ENCODE peak calls at places on chromosomes 5 and 9, in seven cellular contexts. W is fibroblast of pulmonary artery, L is cardiac muscle cell, G is adrenal gland, S is BJ, N is astrocyte of the cerebellum, M is brain microvascular endothelial cell. J is an unnamed sample.

GRCh38 chr5:180352116-180352975 is 790 bp downstream of the GFPT2 start:
- DNase-seq in W (no peak), L (peak), G (peak), S (no peak), N (no peak), M (no peak), J (peak)

GRCh38 chr5:153031326-153031725 is 459.1 kb upstream of the GRIA1 start:
- DNase-seq in W (no peak), L (no peak), G (no peak), S (no peak), N (no peak), M (no peak), J (no peak)

GRCh38 chr5:180526265-180526664 is 32.1 kb downstream of the CNOT6 start:
- DNase-seq in W (no peak), L (no peak), G (no peak), S (no peak), N (no peak), M (no peak), J (no peak)

GRCh38 chr9:114429488-114429887 is 41.7 kb upstream of the AKNA start:
- DNase-seq in W (no peak), L (no peak), G (no peak), S (no peak), N (no peak), M (no peak), J (no peak)

GRCh38 chr5:118981783-118982182 is 6.6 kb downstream of the DTWD2 start:
- DNase-seq in W (no peak), L (no peak), G (no peak), S (no peak), N (no peak), M (no peak), J (no peak)

GRCh38 chr5:149439899-149440655 is 61.0 kb upstream of the IL17B start:
- DNase-seq in W (peak), L (no peak), G (no peak), S (no peak), N (no peak), M (no peak), J (no peak)

GRCh38 chr9:14909631-14910177 is 524 bp downstream of the FREM1 start:
- DNase-seq in W (no peak), L (no peak), G (no peak), S (no peak), N (no peak), M (no peak), J (no peak)

GRCh38 chr5:170337055-170337454 is 39.5 kb upstream of the LCP2 start:
- DNase-seq in W (no peak), L (no peak), G (no peak), S (no peak), N (no peak), M (no peak), J (no peak)

GRCh38 chr9:127086771-127087170 is 35.7 kb downstream of the ANGPTL2 start:
- DNase-seq in W (no peak), L (no peak), G (no peak), S (no peak), N (no peak), M (no peak), J (no peak)

GRCh38 chr9:121367651-121368510 is 2.2 kb downstream of the STOM start:
- DNase-seq in W (no peak), L (peak), G (no peak), S (peak), N (no peak), M (no peak), J (peak)

GRCh38 chr9:110919609-110920008 is 118.7 kb downstream of the LPAR1 start:
- DNase-seq in W (peak), L (peak), G (no peak), S (peak), N (no peak), M (peak), J (peak)

GRCh38 chr5:102932781-102933180 is 177.7 kb downstream of the PAM start:
- DNase-seq in W (peak), L (peak), G (no peak), S (no peak), N (no peak), M (no peak), J (no peak)

GRCh38 chr9:4080889-4081548 is 218.8 kb downstream of the GLIS3 start:
- DNase-seq in W (no peak), L (no peak), G (no peak), S (no peak), N (no peak), M (no peak), J (no peak)

GRCh38 chr9:99385215-99385614 is 163.1 kb downstream of the SEC61B start:
- DNase-seq in W (no peak), L (no peak), G (no peak), S (no peak), N (no peak), M (no peak), J (no peak)

GRCh38 chr5:110623875-110624274 is 102.6 kb downstream of the TMEM232 start:
- DNase-seq in W (peak), L (no peak), G (no peak), S (no peak), N (no peak), M (peak), J (peak)

GRCh38 chr9:21317956-21318923 is 13.1 kb upstream of the IFNA5 start:
- DNase-seq in W (peak), L (peak), G (peak), S (no peak), N (peak), M (peak), J (peak)

GRCh38 chr5:89441965-89442364 is 559.0 kb upstream of the MEF2C start:
- DNase-seq in W (no peak), L (no peak), G (no peak), S (no peak), N (no peak), M (no peak), J (no peak)

GRCh38 chr9:134365791-134366222 is 39.6 kb downstream of the RXRA start:
- DNase-seq in W (peak), L (peak), G (no peak), S (peak), N (no peak), M (no peak), J (peak)

GRCh38 chr9:35112257-35113020 is 3.2 kb downstream of the ATOSB start:
- DNase-seq in W (peak), L (peak), G (peak), S (no peak), N (no peak), M (peak), J (peak)
- H3K4me3 ChIP-seq in W (peak), L (no peak), G (no peak), S (peak), N (peak), M (peak), J (peak)

GRCh38 chr9:38392235-38393127 is at the start of gene ALDH1B1:
- DNase-seq in W (peak), L (peak), G (peak), S (peak), N (peak), M (peak), J (peak)
- TF ChIP-seq CTCF in W (peak), L (peak), G (no peak), S (peak), N (peak), M (peak), J (peak)

GRCh38 chr5:6583049-6583880 is 49.6 kb downstream of the NSUN2 start:
- DNase-seq in W (peak), L (peak), G (no peak), S (no peak), N (no peak), M (no peak), J (no peak)
- H3K4me3 ChIP-seq in W (peak), L (peak), G (peak), S (peak), N (peak), M (peak), J (peak)

DNA sequence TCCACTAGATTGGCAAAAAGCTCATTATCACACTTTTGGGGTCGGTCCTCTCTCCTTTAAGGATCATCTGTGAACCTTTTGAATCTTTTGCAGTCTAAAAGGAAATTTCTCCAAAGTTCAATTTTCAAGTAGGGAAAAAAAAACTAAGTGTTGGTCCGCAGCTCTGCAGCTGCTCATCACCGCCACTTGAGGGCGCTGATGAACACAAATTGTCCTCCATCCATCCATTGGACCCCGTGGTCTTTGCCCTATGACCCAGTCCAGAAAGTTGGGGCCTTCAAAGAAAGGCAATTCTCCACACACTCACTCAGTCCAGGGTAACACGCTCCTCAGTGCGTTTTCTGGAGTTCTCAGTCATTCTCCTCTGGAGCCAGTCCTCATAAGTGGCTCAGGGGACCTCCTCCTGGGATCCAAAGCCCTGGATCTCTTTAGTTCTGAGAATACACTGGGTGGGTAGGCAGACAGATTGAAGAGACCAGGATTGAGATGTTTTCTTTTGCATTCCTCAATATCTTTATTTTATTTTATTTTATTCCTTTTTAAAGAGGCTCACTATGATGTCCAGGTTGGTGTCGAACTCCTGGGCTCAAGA is 63.6 kb upstream of the SLC28A3 start:
- DNase-seq in W (no peak), L (peak), G (no peak), S (no peak), N (no peak), M (no peak), J (no peak)
- TF ChIP-seq CTCF in W (peak), L (peak), G (peak), S (peak), N (peak), M (peak), J (peak)

GRCh38 chr5:139565411-139566305 is 4.5 kb downstream of the UBE2D2 start:
- DNase-seq in W (peak), L (peak), G (no peak), S (no peak), N (peak), M (no peak), J (peak)
- H3K4me3 ChIP-seq in W (no peak), L (peak), G (no peak), S (no peak), N (no peak), M (no peak), J (no peak)

GRCh38 chr9:27353405-27354229 is 56.7 kb upstream of the EQTN start:
- DNase-seq in W (no peak), L (no peak), G (no peak), S (no peak), N (no peak), M (peak), J (no peak)
- TF ChIP-seq CTCF in W (no peak), L (no peak), G (no peak), S (no peak), N (no peak), M (no peak), J (no peak)

GRCh38 chr9:106616946-106617345 is 246.0 kb upstream of the ZNF462 start:
- DNase-seq in W (no peak), L (no peak), G (no peak), S (no peak), N (no peak), M (no peak), J (no peak)

GRCh38 chr9:106620081-106620480 is 242.9 kb upstream of the ZNF462 start:
- DNase-seq in W (no peak), L (no peak), G (no peak), S (no peak), N (no peak), M (no peak), J (no peak)

GRCh38 chr9:106622148-106622547 is 240.8 kb upstream of the ZNF462 start:
- DNase-seq in W (no peak), L (peak), G (no peak), S (no peak), N (peak), M (no peak), J (no peak)

GRCh38 chr9:106621299-106621920 is 241.6 kb upstream of the ZNF462 start:
- DNase-seq in W (no peak), L (peak), G (no peak), S (no peak), N (no peak), M (no peak), J (no peak)

DNA sequence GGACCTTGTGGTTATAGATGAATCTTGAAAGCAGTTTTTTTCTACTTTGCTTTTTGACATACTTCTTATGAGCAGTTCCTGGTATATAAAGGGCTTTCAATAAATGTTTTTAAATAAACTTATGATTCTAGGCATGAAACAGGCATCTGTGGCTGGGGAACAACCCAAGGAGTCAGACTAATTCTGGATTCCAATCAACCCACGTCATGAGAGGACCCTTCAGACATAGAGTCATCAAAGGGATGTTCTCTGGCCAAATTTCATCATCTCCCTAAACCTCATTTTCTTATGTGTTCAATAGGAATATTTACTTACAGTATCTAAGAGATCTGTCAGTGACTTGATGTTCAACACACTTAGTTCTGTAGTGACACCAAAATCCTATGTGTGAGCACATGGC is 243.8 kb upstream of the ZNF462 start:
- DNase-seq in W (peak), L (peak), G (no peak), S (no peak), N (no peak), M (peak), J (no peak)
- H3K4me3 ChIP-seq in W (no peak), L (no peak), G (no peak), S (no peak), N (no peak), M (no peak), J (no peak)

GRCh38 chr5:36722913-36723312 is 116.5 kb downstream of the SLC1A3 start:
- DNase-seq in W (no peak), L (no peak), G (no peak), S (no peak), N (no peak), M (peak), J (no peak)

GRCh38 chr5:36726317-36726716 is 119.9 kb downstream of the SLC1A3 start:
- DNase-seq in W (no peak), L (no peak), G (no peak), S (no peak), N (no peak), M (no peak), J (no peak)

GRCh38 chr5:36723921-36724320 is 117.5 kb downstream of the SLC1A3 start:
- DNase-seq in W (no peak), L (no peak), G (no peak), S (no peak), N (no peak), M (no peak), J (no peak)

GRCh38 chr5:36726767-36727166 is 120.4 kb downstream of the SLC1A3 start:
- DNase-seq in W (no peak), L (no peak), G (no peak), S (no peak), N (no peak), M (no peak), J (no peak)

GRCh38 chr5:36724429-36725332 is 118.3 kb downstream of the SLC1A3 start:
- DNase-seq in W (no peak), L (no peak), G (peak), S (no peak), N (no peak), M (no peak), J (no peak)
- TF ChIP-seq CTCF in W (no peak), L (no peak), G (no peak), S (no peak), N (no peak), M (no peak), J (no peak)

GRCh38 chr9:36165766-36166149 is 3.4 kb upstream of the CCIN start:
- DNase-seq in W (peak), L (peak), G (no peak), S (no peak), N (no peak), M (no peak), J (peak)
- H3K4me3 ChIP-seq in W (peak), L (no peak), G (no peak), S (peak), N (no peak), M (peak), J (peak)